ENCODE peak calls at places on chromosomes 3 and 15, in ten cellular contexts. One of them, this sample, is unnamed.

GRCh38 chr3:140077406-140077805 is 142.4 kb downstream of the CLSTN2 start:
- DNase-seq in stomach: no peak
- DNase-seq in adrenal gland: no peak
- DNase-seq in endothelial cell of umbilical vein: no peak
- DNase-seq in body of pancreas: no peak
- DNase-seq in K562: no peak
- DNase-seq in ovary: no peak
- DNase-seq in gastrocnemius medialis: no peak
- DNase-seq in uterus: no peak
- DNase-seq in heart left ventricle: no peak
- DNase-seq in this sample: no peak

GRCh38 chr15:57356636-57357035 is 19.7 kb upstream of the CGNL1 start:
- DNase-seq in stomach: no peak
- DNase-seq in adrenal gland: no peak
- DNase-seq in endothelial cell of umbilical vein: peak; percentile 22
- DNase-seq in body of pancreas: no peak
- DNase-seq in K562: no peak
- DNase-seq in ovary: no peak
- DNase-seq in gastrocnemius medialis: no peak
- DNase-seq in uterus: no peak
- DNase-seq in heart left ventricle: no peak
- DNase-seq in this sample: no peak

GRCh38 chr15:38853608-38854007 is 289.0 kb upstream of the RASGRP1 start:
- DNase-seq in stomach: no peak
- DNase-seq in adrenal gland: no peak
- DNase-seq in endothelial cell of umbilical vein: no peak
- DNase-seq in body of pancreas: no peak
- DNase-seq in K562: peak; percentile 12
- DNase-seq in ovary: no peak
- DNase-seq in gastrocnemius medialis: no peak
- DNase-seq in uterus: no peak
- DNase-seq in heart left ventricle: no peak
- DNase-seq in this sample: no peak

GRCh38 chr15:83288381-83288801 is 3.9 kb upstream of the BNC1 start:
- DNase-seq in stomach: no peak
- DNase-seq in adrenal gland: no peak
- DNase-seq in endothelial cell of umbilical vein: no peak
- DNase-seq in body of pancreas: no peak
- DNase-seq in K562: no peak
- DNase-seq in ovary: no peak
- DNase-seq in gastrocnemius medialis: no peak
- DNase-seq in uterus: no peak
- DNase-seq in heart left ventricle: no peak
- DNase-seq in this sample: peak; percentile 68

GRCh38 chr3:171187706-171188290 is 161.3 kb upstream of the SLC2A2 start:
- DNase-seq in stomach: no peak
- DNase-seq in adrenal gland: no peak
- DNase-seq in endothelial cell of umbilical vein: peak; percentile 67
- DNase-seq in body of pancreas: peak; percentile 22
- DNase-seq in K562: peak; percentile 49
- DNase-seq in ovary: no peak
- DNase-seq in gastrocnemius medialis: no peak
- DNase-seq in uterus: no peak
- DNase-seq in heart left ventricle: no peak
- DNase-seq in this sample: no peak

GRCh38 chr15:73153024-73153423 is 100.8 kb downstream of the NEO1 start:
- DNase-seq in stomach: no peak
- DNase-seq in adrenal gland: no peak
- DNase-seq in endothelial cell of umbilical vein: no peak
- DNase-seq in body of pancreas: no peak
- DNase-seq in K562: no peak
- DNase-seq in ovary: no peak
- DNase-seq in gastrocnemius medialis: peak; percentile 33
- DNase-seq in uterus: no peak
- DNase-seq in heart left ventricle: no peak
- DNase-seq in this sample: no peak

GRCh38 chr3:85427467-85427866 is 468.7 kb downstream of the CADM2 start:
- DNase-seq in stomach: no peak
- DNase-seq in adrenal gland: no peak
- DNase-seq in endothelial cell of umbilical vein: no peak
- DNase-seq in body of pancreas: no peak
- DNase-seq in K562: no peak
- DNase-seq in ovary: no peak
- DNase-seq in gastrocnemius medialis: no peak
- DNase-seq in uterus: no peak
- DNase-seq in heart left ventricle: no peak
- DNase-seq in this sample: no peak

GRCh38 chr3:195059471-195060216 is 211.3 kb downstream of the XXYLT1 start:
- DNase-seq in stomach: no peak
- DNase-seq in adrenal gland: no peak
- DNase-seq in endothelial cell of umbilical vein: no peak
- DNase-seq in body of pancreas: no peak
- DNase-seq in K562: no peak
- DNase-seq in ovary: no peak
- DNase-seq in gastrocnemius medialis: no peak
- DNase-seq in uterus: no peak
- DNase-seq in heart left ventricle: no peak
- DNase-seq in this sample: no peak

GRCh38 chr3:5232570-5232969 is 45.1 kb downstream of the EDEM1 start:
- DNase-seq in stomach: no peak
- DNase-seq in adrenal gland: no peak
- DNase-seq in endothelial cell of umbilical vein: no peak
- DNase-seq in body of pancreas: no peak
- DNase-seq in K562: no peak
- DNase-seq in ovary: no peak
- DNase-seq in gastrocnemius medialis: no peak
- DNase-seq in uterus: no peak
- DNase-seq in heart left ventricle: no peak
- DNase-seq in this sample: no peak

GRCh38 chr15:31597466-31597865 is 270.8 kb downstream of the KLF13 start:
- DNase-seq in stomach: no peak
- DNase-seq in adrenal gland: no peak
- DNase-seq in endothelial cell of umbilical vein: no peak
- DNase-seq in body of pancreas: no peak
- DNase-seq in K562: no peak
- DNase-seq in ovary: no peak
- DNase-seq in gastrocnemius medialis: no peak
- DNase-seq in uterus: no peak
- DNase-seq in heart left ventricle: no peak
- DNase-seq in this sample: no peak

GRCh38 chr15:38878946-38879345 is 314.3 kb upstream of the RASGRP1 start:
- DNase-seq in stomach: no peak
- DNase-seq in adrenal gland: no peak
- DNase-seq in endothelial cell of umbilical vein: peak; percentile 41
- DNase-seq in body of pancreas: peak; percentile 16
- DNase-seq in K562: no peak
- DNase-seq in ovary: no peak
- DNase-seq in gastrocnemius medialis: no peak
- DNase-seq in uterus: no peak
- DNase-seq in heart left ventricle: no peak
- DNase-seq in this sample: no peak

GRCh38 chr3:48851407-48851806 is 3.7 kb upstream of the PRKAR2A start:
- DNase-seq in stomach: no peak
- DNase-seq in adrenal gland: no peak
- DNase-seq in endothelial cell of umbilical vein: no peak
- DNase-seq in body of pancreas: no peak
- DNase-seq in K562: no peak
- DNase-seq in ovary: no peak
- DNase-seq in gastrocnemius medialis: no peak
- DNase-seq in uterus: no peak
- DNase-seq in heart left ventricle: no peak
- DNase-seq in this sample: no peak

GRCh38 chr3:182364323-182364722 is 429.0 kb upstream of the ATP11B start:
- DNase-seq in stomach: no peak
- DNase-seq in adrenal gland: no peak
- DNase-seq in endothelial cell of umbilical vein: no peak
- DNase-seq in body of pancreas: no peak
- DNase-seq in K562: peak; percentile 34
- DNase-seq in ovary: no peak
- DNase-seq in gastrocnemius medialis: no peak
- DNase-seq in uterus: no peak
- DNase-seq in heart left ventricle: no peak
- DNase-seq in this sample: no peak

GRCh38 chr3:55327131-55327920 is 159.8 kb downstream of the WNT5A start:
- DNase-seq in stomach: no peak
- DNase-seq in adrenal gland: no peak
- DNase-seq in endothelial cell of umbilical vein: no peak
- DNase-seq in body of pancreas: no peak
- DNase-seq in K562: no peak
- DNase-seq in ovary: no peak
- DNase-seq in gastrocnemius medialis: no peak
- DNase-seq in uterus: no peak
- DNase-seq in heart left ventricle: no peak
- DNase-seq in this sample: no peak

DNA sequence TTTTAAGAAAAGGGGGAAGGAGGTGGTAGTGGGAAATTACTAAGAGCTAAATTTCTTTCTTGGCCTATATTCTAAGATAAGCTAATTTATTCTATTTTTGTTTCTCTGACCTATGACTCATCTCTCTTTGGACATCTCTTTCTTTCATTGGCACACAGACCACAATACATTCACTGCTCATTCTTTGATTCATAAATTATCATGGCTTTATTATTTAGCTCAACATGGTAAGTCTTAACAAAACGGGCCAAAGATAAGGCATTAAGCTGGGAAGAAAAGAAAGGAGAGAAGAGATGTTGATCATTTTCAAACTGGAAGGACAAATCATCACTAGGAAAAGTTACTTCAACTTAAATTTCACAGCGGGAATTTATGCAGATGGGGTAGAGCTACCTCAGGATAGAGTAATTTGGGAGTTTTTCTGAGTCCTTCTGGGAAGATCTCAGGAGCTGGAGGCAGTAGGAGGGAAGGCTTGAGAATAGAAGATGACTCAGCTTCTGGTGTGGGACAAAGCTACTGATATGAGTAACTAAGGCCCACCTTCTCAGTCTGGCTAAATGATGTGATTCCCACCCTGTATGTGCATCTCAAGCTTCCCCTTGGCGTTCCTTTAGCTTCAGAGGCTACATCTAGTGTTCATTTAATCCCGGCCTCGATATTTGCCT is 7.5 kb upstream of the ALCAM start:
- DNase-seq in stomach: no peak
- DNase-seq in adrenal gland: no peak
- DNase-seq in endothelial cell of umbilical vein: peak; percentile 69
- DNase-seq in body of pancreas: no peak
- DNase-seq in K562: no peak
- DNase-seq in ovary: no peak
- DNase-seq in gastrocnemius medialis: no peak
- DNase-seq in uterus: no peak
- DNase-seq in heart left ventricle: no peak
- DNase-seq in this sample: no peak
- H3K27ac ChIP-seq in stomach: no peak overlapping the region
- H3K27ac ChIP-seq in adrenal gland: no peak overlapping the region
- H3K27ac ChIP-seq in endothelial cell of umbilical vein: peak overlapping the region; percentile 92
- H3K27ac ChIP-seq in body of pancreas: no peak overlapping the region
- H3K27ac ChIP-seq in K562: no peak overlapping the region
- H3K27ac ChIP-seq in ovary: no peak overlapping the region
- H3K27ac ChIP-seq in gastrocnemius medialis: no peak overlapping the region
- H3K27ac ChIP-seq in uterus: no peak overlapping the region
- H3K27ac ChIP-seq in heart left ventricle: no peak overlapping the region
- H3K27ac ChIP-seq in this sample: no peak overlapping the region

GRCh38 chr3:185537369-185537970 is 14.9 kb downstream of the LIPH start:
- DNase-seq in stomach: peak; percentile 69
- DNase-seq in adrenal gland: no peak
- DNase-seq in endothelial cell of umbilical vein: peak; percentile 64
- DNase-seq in body of pancreas: peak; percentile 29
- DNase-seq in K562: peak; percentile 75
- DNase-seq in ovary: no peak
- DNase-seq in gastrocnemius medialis: peak; percentile 58
- DNase-seq in uterus: no peak
- DNase-seq in heart left ventricle: peak; percentile 20
- DNase-seq in this sample: no peak
- TF ChIP-seq POLR2A in stomach: no peak
- TF ChIP-seq POLR2A in adrenal gland: no peak
- TF ChIP-seq POLR2A in endothelial cell of umbilical vein: no peak
- TF ChIP-seq POLR2A in body of pancreas: no peak
- TF ChIP-seq POLR2A in K562: no peak
- TF ChIP-seq POLR2A in ovary: no peak
- TF ChIP-seq POLR2A in gastrocnemius medialis: no peak
- TF ChIP-seq POLR2A in uterus: no peak
- TF ChIP-seq POLR2A in heart left ventricle: no peak
- TF ChIP-seq POLR2A in this sample: no peak

GRCh38 chr15:62426387-62426956 is 261.4 kb upstream of the C2CD4B start:
- DNase-seq in stomach: no peak
- DNase-seq in adrenal gland: no peak
- DNase-seq in endothelial cell of umbilical vein: no peak
- DNase-seq in body of pancreas: no peak
- DNase-seq in K562: no peak
- DNase-seq in ovary: no peak
- DNase-seq in gastrocnemius medialis: peak; percentile 27
- DNase-seq in uterus: no peak
- DNase-seq in heart left ventricle: no peak
- DNase-seq in this sample: no peak
- H3K4me1 ChIP-seq in stomach: peaks cover 24% of the 10 kb centered on the region
- H3K4me1 ChIP-seq in adrenal gland: no peaks in the 10 kb centered on the region
- H3K4me1 ChIP-seq in endothelial cell of umbilical vein: no peaks in the 10 kb centered on the region
- H3K4me1 ChIP-seq in body of pancreas: no peaks in the 10 kb centered on the region
- H3K4me1 ChIP-seq in K562: no peaks in the 10 kb centered on the region
- H3K4me1 ChIP-seq in ovary: no peaks in the 10 kb centered on the region
- H3K4me1 ChIP-seq in gastrocnemius medialis: peaks cover 16% of the 10 kb centered on the region
- H3K4me1 ChIP-seq in uterus: no peaks in the 10 kb centered on the region
- H3K4me1 ChIP-seq in heart left ventricle: no peaks in the 10 kb centered on the region
- H3K4me1 ChIP-seq in this sample: no peaks in the 10 kb centered on the region

GRCh38 chr3:150075417-150075865 is 104.7 kb upstream of the PFN2 start:
- DNase-seq in stomach: no peak
- DNase-seq in adrenal gland: no peak
- DNase-seq in endothelial cell of umbilical vein: no peak
- DNase-seq in body of pancreas: no peak
- DNase-seq in K562: no peak
- DNase-seq in ovary: no peak
- DNase-seq in gastrocnemius medialis: no peak
- DNase-seq in uterus: no peak
- DNase-seq in heart left ventricle: no peak
- DNase-seq in this sample: no peak

GRCh38 chr3:150074697-150075416 is 104.2 kb upstream of the PFN2 start:
- DNase-seq in stomach: no peak
- DNase-seq in adrenal gland: no peak
- DNase-seq in endothelial cell of umbilical vein: no peak
- DNase-seq in body of pancreas: no peak
- DNase-seq in K562: no peak
- DNase-seq in ovary: no peak
- DNase-seq in gastrocnemius medialis: no peak
- DNase-seq in uterus: peak; percentile 23
- DNase-seq in heart left ventricle: no peak
- DNase-seq in this sample: no peak

GRCh38 chr3:150073513-150073912 is 102.8 kb upstream of the PFN2 start:
- DNase-seq in stomach: no peak
- DNase-seq in adrenal gland: no peak
- DNase-seq in endothelial cell of umbilical vein: no peak
- DNase-seq in body of pancreas: no peak
- DNase-seq in K562: no peak
- DNase-seq in ovary: no peak
- DNase-seq in gastrocnemius medialis: no peak
- DNase-seq in uterus: no peak
- DNase-seq in heart left ventricle: no peak
- DNase-seq in this sample: no peak

GRCh38 chr3:150073031-150073430 is 102.3 kb upstream of the PFN2 start:
- DNase-seq in stomach: no peak
- DNase-seq in adrenal gland: no peak
- DNase-seq in endothelial cell of umbilical vein: no peak
- DNase-seq in body of pancreas: no peak
- DNase-seq in K562: no peak
- DNase-seq in ovary: no peak
- DNase-seq in gastrocnemius medialis: no peak
- DNase-seq in uterus: no peak
- DNase-seq in heart left ventricle: no peak
- DNase-seq in this sample: no peak

GRCh38 chr3:150074277-150074676 is 103.6 kb upstream of the PFN2 start:
- DNase-seq in stomach: no peak
- DNase-seq in adrenal gland: no peak
- DNase-seq in endothelial cell of umbilical vein: no peak
- DNase-seq in body of pancreas: no peak
- DNase-seq in K562: no peak
- DNase-seq in ovary: no peak
- DNase-seq in gastrocnemius medialis: no peak
- DNase-seq in uterus: no peak
- DNase-seq in heart left ventricle: no peak
- DNase-seq in this sample: no peak
- H3K27ac ChIP-seq in stomach: no peak overlapping the region
- H3K27ac ChIP-seq in adrenal gland: no peak overlapping the region
- H3K27ac ChIP-seq in endothelial cell of umbilical vein: no peak overlapping the region
- H3K27ac ChIP-seq in body of pancreas: no peak overlapping the region
- H3K27ac ChIP-seq in K562: no peak overlapping the region
- H3K27ac ChIP-seq in ovary: no peak overlapping the region
- H3K27ac ChIP-seq in gastrocnemius medialis: no peak overlapping the region
- H3K27ac ChIP-seq in uterus: peak overlapping the region; percentile 30
- H3K27ac ChIP-seq in heart left ventricle: no peak overlapping the region
- H3K27ac ChIP-seq in this sample: no peak overlapping the region

This sample was measured in suprapubic skin.